ENCODE peak calls at places on chromosomes 1 and 21, in seven cellular contexts. P is HCT116, T is H1, X is HepG2, M is SK-N-SH, J is GM12878, W is K562. L is an unnamed sample.

GRCh38 chr1:11227106-11228077 is 35.0 kb downstream of the MTOR start:
- DNase-seq in X (no peak), W (no peak), T (no peak), P (no peak), J (peak), M (no peak), L (no peak)

GRCh38 chr1:98322966-98323365 is 338.6 kb upstream of the SNX7 start:
- DNase-seq in M (no peak), J (no peak), T (no peak), X (no peak), W (no peak), P (no peak), L (no peak)

GRCh38 chr1:218874313-218874712 is 299.4 kb upstream of the LYPLAL1 start:
- DNase-seq in J (no peak), W (no peak), T (no peak), M (no peak), P (no peak), X (peak), L (no peak)

GRCh38 chr1:169308313-169309039 is 59.1 kb downstream of the NME7 start:
- DNase-seq in J (no peak), T (no peak), W (no peak), P (no peak), M (no peak), X (no peak), L (no peak)

GRCh38 chr21:35048183-35048601 is 910 bp downstream of the RUNX1 start:
- DNase-seq in X (no peak), W (no peak), T (no peak), M (peak), P (no peak), J (no peak), L (peak)

GRCh38 chr1:230878584-230878975 is 10.3 kb upstream of the C1orf198 start:
- DNase-seq in P (no peak), M (no peak), T (no peak), J (no peak), W (no peak), X (no peak), L (no peak)

GRCh38 chr1:47575855-47576757 is 138.3 kb downstream of the FOXD2 start:
- DNase-seq in M (no peak), X (no peak), W (no peak), P (no peak), T (no peak), J (no peak), L (no peak)

GRCh38 chr1:221742555-221743415 is 896 bp upstream of the DUSP10 start:
- DNase-seq in M (peak), W (peak), X (peak), J (no peak), P (peak), T (peak), L (peak)

GRCh38 chr1:41041866-41042265 is 20.3 kb upstream of the SLFNL1 start:
- DNase-seq in M (no peak), J (no peak), P (no peak), T (no peak), W (no peak), X (no peak), L (no peak)

GRCh38 chr1:42963378-42964005 is 4.8 kb upstream of the SLC2A1 start:
- DNase-seq in W (peak), J (no peak), X (peak), T (no peak), P (no peak), M (no peak), L (no peak)

GRCh38 chr1:63668298-63668697 is 75.1 kb downstream of the PGM1 start:
- DNase-seq in W (no peak), P (no peak), X (no peak), T (no peak), M (no peak), J (no peak), L (no peak)

GRCh38 chr1:181033799-181034391 is at the start of gene MR1:
- DNase-seq in X (peak), T (no peak), P (peak), J (peak), M (peak), W (peak), L (peak)

GRCh38 chr1:66777846-66778245 is 23.2 kb downstream of the INSL5 start:
- DNase-seq in T (no peak), X (no peak), P (no peak), J (no peak), M (no peak), W (no peak), L (no peak)

GRCh38 chr1:53060580-53060979 is 1.4 kb upstream of the PODN start:
- DNase-seq in J (no peak), M (no peak), T (no peak), X (no peak), P (no peak), W (no peak), L (no peak)

GRCh38 chr1:12518956-12519707 is 98.9 kb downstream of the DHRS3 start:
- DNase-seq in J (no peak), W (no peak), X (no peak), M (no peak), P (no peak), T (no peak), L (no peak)

GRCh38 chr1:35929730-35930592 is 944 bp upstream of the AGO3 start:
- DNase-seq in M (peak), T (peak), X (peak), J (no peak), W (peak), P (peak), L (peak)

GRCh38 chr1:6614953-6615785 is 1.6 kb downstream of the PHF13 start:
- DNase-seq in P (no peak), J (no peak), T (no peak), M (peak), X (no peak), W (no peak), L (no peak)

GRCh38 chr1:24960071-24960801 is 30.2 kb upstream of the RUNX3 start:
- DNase-seq in P (no peak), W (no peak), T (no peak), M (no peak), X (no peak), J (no peak), L (no peak)

GRCh38 chr1:10867914-10868598 is 71.6 kb upstream of the CASZ1 start:
- DNase-seq in W (no peak), J (no peak), P (no peak), X (no peak), T (no peak), M (peak), L (no peak)

GRCh38 chr1:242023805-242024204 is 24.9 kb upstream of the MAP1LC3C start:
- DNase-seq in X (no peak), P (no peak), J (no peak), T (no peak), W (no peak), M (no peak), L (no peak)

GRCh38 chr1:234565132-234565531 is 44.8 kb downstream of the IRF2BP2 start:
- DNase-seq in P (no peak), M (no peak), X (no peak), W (no peak), J (no peak), T (no peak), L (peak)

GRCh38 chr1:66271904-66272254 is 262.1 kb upstream of the SGIP1 start:
- DNase-seq in P (no peak), M (peak), X (no peak), J (no peak), T (no peak), W (no peak), L (no peak)

GRCh38 chr21:28669978-28670377 is 322.7 kb downstream of the LTN1 start:
- DNase-seq in P (no peak), X (no peak), M (no peak), J (no peak), W (no peak), T (no peak), L (no peak)

GRCh38 chr21:41967708-41968107 is 13.9 kb upstream of the C2CD2 start:
- DNase-seq in M (no peak), T (no peak), X (no peak), P (no peak), J (no peak), W (no peak), L (no peak)

GRCh38 chr1:64745986-64746940 is 1.4 kb downstream of the RAVER2 start:
- DNase-seq in T (no peak), M (peak), P (no peak), J (no peak), X (no peak), W (no peak), L (no peak)

GRCh38 chr1:244224487-244225430 is 173.7 kb downstream of the ZBTB18 start:
- DNase-seq in J (no peak), T (no peak), W (no peak), X (no peak), P (no peak), M (no peak), L (no peak)

GRCh38 chr1:245858683-245859509 is 648.2 kb downstream of the SMYD3 start:
- DNase-seq in M (peak), X (no peak), T (no peak), P (no peak), J (no peak), W (no peak), L (no peak)

GRCh38 chr1:201880928-201881571 is 7.6 kb upstream of the SHISA4 start:
- DNase-seq in W (no peak), P (no peak), T (no peak), J (no peak), X (no peak), M (no peak), L (no peak)

DNA sequence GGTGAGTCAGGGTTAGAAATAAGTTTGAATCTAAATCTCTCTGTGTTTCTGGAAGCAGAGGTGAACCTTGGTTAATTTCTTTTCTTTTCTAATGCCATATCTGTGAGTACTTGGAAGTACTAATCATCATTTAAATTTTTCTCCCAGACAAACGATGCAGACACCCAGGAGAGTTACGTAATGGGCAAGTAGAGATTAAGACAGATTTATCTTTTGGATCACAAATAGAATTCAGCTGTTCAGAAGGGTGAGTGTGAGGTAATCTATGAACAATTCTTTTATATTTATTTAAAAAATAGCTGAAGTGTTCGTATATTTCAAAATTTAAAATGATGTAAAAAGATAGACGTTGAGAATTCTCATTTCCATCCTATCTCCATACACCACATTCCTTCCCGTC is 11.2 kb downstream of the C4BPA start:
- DNase-seq in X (no peak), M (no peak), J (no peak), P (no peak), T (no peak), W (no peak), L (no peak)
- TF ChIP-seq JUND in X (no peak), M (no peak), J (no peak), P (no peak), T (no peak), W (no peak), L (no peak)

DNA sequence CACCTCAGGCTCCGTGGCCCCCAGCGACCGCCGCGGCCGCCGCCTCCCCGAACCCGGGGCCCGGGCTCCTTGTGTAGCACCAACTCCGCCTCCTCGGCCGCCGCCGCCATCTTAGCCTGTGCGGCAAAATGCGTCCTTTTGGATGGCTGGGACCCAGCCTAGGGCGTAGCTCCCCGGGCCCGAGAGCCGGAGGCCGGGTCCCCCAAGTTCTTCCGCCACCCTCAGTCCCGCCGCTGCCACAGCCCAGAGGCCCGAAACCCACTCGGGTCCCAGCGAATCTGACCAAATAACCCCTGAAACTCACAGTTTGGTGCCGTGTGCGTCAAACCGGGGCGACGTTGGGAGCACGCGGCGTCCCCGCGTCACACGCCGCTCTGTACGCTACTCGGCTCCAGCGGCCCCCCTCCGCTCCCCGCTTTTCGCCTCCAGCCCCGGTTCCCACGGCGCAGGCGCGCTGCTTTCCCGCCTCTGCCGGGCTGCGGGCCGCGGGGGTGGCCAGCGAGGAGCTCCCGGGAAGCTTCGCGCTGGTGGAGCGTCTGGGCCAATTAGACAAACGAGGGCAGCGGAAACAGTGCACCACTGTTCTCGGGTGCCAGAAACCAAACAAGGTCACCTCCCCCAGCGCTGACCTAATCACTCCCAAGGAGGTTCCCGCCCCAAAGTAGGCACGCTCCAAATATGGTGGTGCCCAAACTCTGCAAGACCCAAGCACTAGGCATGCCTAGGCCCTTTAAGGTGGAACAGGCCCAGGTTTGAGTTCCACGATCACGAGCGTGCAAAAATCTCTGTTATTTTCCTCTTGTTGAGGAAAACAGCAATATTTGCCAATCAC is at the start of gene ZNF644:
- DNase-seq in X (peak), M (peak), W (peak), J (peak), T (peak), P (peak), L (peak)
- TF ChIP-seq JUND in X (peak), M (no peak), W (peak), J (no peak), T (peak), P (no peak), L (no peak)

GRCh38 chr1:56073614-56074356 is 505.6 kb downstream of the PLPP3 start:
- DNase-seq in X (no peak), P (no peak), W (no peak), M (no peak), J (no peak), T (no peak), L (no peak)
- TF ChIP-seq JUND in X (no peak), P (no peak), W (no peak), M (no peak), J (no peak), T (no peak), L (no peak)

GRCh38 chr1:71839876-71840275 is 442.5 kb downstream of the NEGR1 start:
- DNase-seq in X (no peak), W (no peak), M (no peak), P (no peak), T (no peak), J (no peak), L (no peak)

DNA sequence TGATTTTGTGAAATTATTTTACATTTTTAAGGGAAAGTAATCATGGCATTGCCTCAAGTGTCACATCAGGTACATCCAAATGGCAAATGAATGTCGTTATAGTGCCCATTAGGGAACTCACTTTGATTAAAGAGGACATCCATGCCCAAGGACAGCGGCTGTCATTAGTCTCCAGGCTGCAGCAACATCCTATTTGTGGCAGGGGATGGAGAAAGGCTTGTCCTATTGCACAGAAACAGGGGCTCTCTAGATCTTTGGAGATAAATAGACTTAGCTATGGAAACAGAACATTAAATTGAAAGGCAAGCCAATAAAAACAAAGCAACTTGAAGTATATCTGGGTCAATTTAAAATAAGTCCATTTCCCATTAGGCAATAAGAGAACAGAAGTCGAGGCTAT is 439.3 kb downstream of the NEGR1 start:
- DNase-seq in W (no peak), M (peak), X (no peak), T (no peak), P (no peak), J (no peak), L (no peak)
- TF ChIP-seq JUND in W (no peak), M (no peak), X (no peak), T (no peak), P (no peak), J (no peak), L (no peak)

GRCh38 chr1:34549199-34549598 is 205.6 kb upstream of the GJB5 start:
- DNase-seq in M (no peak), P (peak), T (peak), X (peak), J (no peak), W (no peak), L (no peak)
- TF ChIP-seq JUND in M (no peak), P (no peak), T (no peak), X (no peak), J (no peak), W (no peak), L (no peak)

DNA sequence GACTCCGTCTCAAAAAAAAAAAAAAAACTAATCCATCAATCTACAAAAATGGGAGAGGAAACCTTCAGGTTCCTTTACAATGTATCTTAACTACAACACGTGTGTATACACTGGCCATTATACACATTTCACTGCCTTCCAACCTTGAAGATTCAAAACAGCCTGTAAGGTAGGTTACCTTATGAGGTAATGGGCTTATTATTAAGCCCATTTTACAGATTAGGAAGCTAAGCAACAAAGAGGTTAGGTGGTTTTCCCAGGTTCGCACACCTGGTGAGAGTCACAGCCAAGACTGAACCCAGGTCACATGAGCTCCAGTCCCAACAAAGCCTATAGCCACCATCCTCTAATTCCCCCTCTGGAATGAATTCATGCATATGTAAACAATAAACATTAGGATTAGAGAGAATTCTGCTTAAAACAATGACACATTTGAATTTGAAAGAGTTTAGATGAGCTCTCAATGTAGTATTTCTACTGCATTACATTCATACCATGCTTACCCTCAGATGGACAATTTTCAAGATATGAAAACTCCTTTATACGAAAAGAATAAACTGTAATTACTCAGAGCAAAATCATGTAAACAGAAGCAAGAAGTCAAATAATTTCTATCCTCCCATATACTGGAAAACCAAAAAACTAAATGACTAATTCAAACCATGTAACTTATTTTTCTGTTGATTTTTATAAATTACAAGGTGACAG is 54.8 kb downstream of the EIF4G3 start:
- DNase-seq in J (no peak), W (no peak), X (no peak), M (no peak), T (no peak), P (no peak), L (no peak)
- TF ChIP-seq JUND in J (no peak), W (no peak), X (no peak), M (no peak), T (no peak), P (no peak), L (no peak)

L was measured in T47D.